ENCODE peak calls at places on chromosomes 13 and 19, in five cellular contexts. One of them, this sample, is unnamed.
A peak's percentile ranks its signal among the peaks of the same experiment; 100 is the strongest.

GRCh38 chr19:38683393-38684077 is 36.1 kb downstream of the ACTN4 start:
- DNase-seq in effector CD4-positive, alpha-beta T cell: peak; percentile 57
- DNase-seq in heart left ventricle: peak; percentile 46
- DNase-seq in T1000: peak; percentile 93
- DNase-seq in mesothelial cell of epicardium: no peak
- DNase-seq in this sample: no peak

GRCh38 chr13:87234981-87235380 is 436.2 kb upstream of the SLITRK5 start:
- DNase-seq in effector CD4-positive, alpha-beta T cell: no peak
- DNase-seq in heart left ventricle: no peak
- DNase-seq in T1000: no peak
- DNase-seq in mesothelial cell of epicardium: no peak
- DNase-seq in this sample: no peak

GRCh38 chr19:2811221-2811722 is 8.4 kb upstream of the ZNF554 start:
- DNase-seq in effector CD4-positive, alpha-beta T cell: no peak
- DNase-seq in heart left ventricle: no peak
- DNase-seq in T1000: no peak
- DNase-seq in mesothelial cell of epicardium: no peak
- DNase-seq in this sample: no peak

GRCh38 chr19:44202470-44202869 is 9.9 kb upstream of the ZNF227 start:
- DNase-seq in effector CD4-positive, alpha-beta T cell: no peak
- DNase-seq in heart left ventricle: no peak
- DNase-seq in T1000: no peak
- DNase-seq in mesothelial cell of epicardium: no peak
- DNase-seq in this sample: no peak

GRCh38 chr19:6108721-6109633 is 1.3 kb downstream of the RFX2 start:
- DNase-seq in effector CD4-positive, alpha-beta T cell: peak; percentile 42
- DNase-seq in heart left ventricle: peak; percentile 83
- DNase-seq in T1000: no peak
- DNase-seq in mesothelial cell of epicardium: no peak
- DNase-seq in this sample: peak; percentile 28

GRCh38 chr13:75258159-75258782 is 223.7 kb downstream of the TBC1D4 start:
- DNase-seq in effector CD4-positive, alpha-beta T cell: no peak
- DNase-seq in heart left ventricle: no peak
- DNase-seq in T1000: no peak
- DNase-seq in mesothelial cell of epicardium: no peak
- DNase-seq in this sample: peak; percentile 21

GRCh38 chr19:40266912-40267600 is 18.1 kb downstream of the AKT2 start:
- DNase-seq in effector CD4-positive, alpha-beta T cell: no peak
- DNase-seq in heart left ventricle: no peak
- DNase-seq in T1000: no peak
- DNase-seq in mesothelial cell of epicardium: no peak
- DNase-seq in this sample: no peak

GRCh38 chr13:41960195-41960699 is 662 bp downstream of the VWA8 start:
- DNase-seq in effector CD4-positive, alpha-beta T cell: no peak
- DNase-seq in heart left ventricle: no peak
- DNase-seq in T1000: no peak
- DNase-seq in mesothelial cell of epicardium: no peak
- DNase-seq in this sample: no peak

GRCh38 chr13:70523622-70524021 is 415.4 kb upstream of the KLHL1 start:
- DNase-seq in effector CD4-positive, alpha-beta T cell: no peak
- DNase-seq in heart left ventricle: no peak
- DNase-seq in T1000: no peak
- DNase-seq in mesothelial cell of epicardium: no peak
- DNase-seq in this sample: no peak

This sample was measured in DMS153.